ENCODE peak calls at places on chromosome 2, in seven cellular contexts. E is IMR-90; X is NCI-H1105; C is activated effector memory CD4-positive, alpha-beta T cell treated with Interleukin-2 at 50 U/mL for 16 hours; G is EL; Y is OCI-LY7; M is hepatocyte. J is an unnamed sample.

GRCh38 chr2:237868631-237869356 is 9.4 kb downstream of the RAMP1 start:
- DNase-seq in E (peak), X (no peak), Y (no peak), M (no peak), C (no peak), G (no peak), J (peak)

GRCh38 chr2:113275556-113276215 is 3.0 kb downstream of the PAX8 start:
- DNase-seq in C (no peak), X (no peak), E (no peak), G (no peak), Y (no peak), M (no peak), J (no peak)

GRCh38 chr2:60873381-60873780 is 8.0 kb upstream of the REL start:
- DNase-seq in C (no peak), X (no peak), E (no peak), G (no peak), Y (peak), M (no peak), J (no peak)

GRCh38 chr2:239188536-239188935 is 212.3 kb downstream of the HDAC4 start:
- DNase-seq in G (no peak), E (no peak), Y (no peak), X (no peak), M (no peak), C (no peak), J (no peak)

GRCh38 chr2:67502346-67503065 is 105.4 kb downstream of the ETAA1 start:
- DNase-seq in Y (no peak), X (no peak), G (no peak), C (no peak), M (no peak), E (peak), J (peak)

GRCh38 chr2:10989151-10989550 is 77.4 kb downstream of the KCNF1 start:
- DNase-seq in Y (no peak), M (no peak), E (no peak), X (no peak), C (no peak), G (no peak), J (no peak)

GRCh38 chr2:109542384-109542783 is 71.4 kb downstream of the SEPTIN10 start:
- DNase-seq in G (no peak), Y (no peak), E (peak), M (no peak), X (no peak), C (no peak), J (no peak)

GRCh38 chr2:135960598-135961551 is 24.6 kb downstream of the DARS1 start:
- DNase-seq in X (peak), Y (no peak), E (peak), C (no peak), G (no peak), M (peak), J (peak)

GRCh38 chr2:127578411-127578810 is 42.9 kb downstream of the MYO7B start:
- DNase-seq in C (no peak), G (no peak), M (no peak), X (no peak), Y (no peak), E (no peak), J (no peak)

GRCh38 chr2:881204-881918 is 69.3 kb upstream of the SNTG2 start:
- DNase-seq in G (no peak), E (no peak), Y (no peak), C (no peak), M (no peak), X (no peak), J (no peak)

GRCh38 chr2:104102615-104103014 is 751.3 kb upstream of the POU3F3 start:
- DNase-seq in C (no peak), M (no peak), X (no peak), Y (peak), G (no peak), E (no peak), J (no peak)

GRCh38 chr2:197442865-197443264 is 8.0 kb upstream of the SF3B1 start:
- DNase-seq in E (no peak), G (no peak), C (no peak), Y (no peak), X (no peak), M (no peak), J (no peak)

GRCh38 chr2:198757069-198757468 is 700.7 kb downstream of the SATB2 start:
- DNase-seq in M (no peak), E (no peak), X (no peak), G (no peak), C (no peak), Y (no peak), J (no peak)

GRCh38 chr2:237097326-237097910 is 11.7 kb downstream of the COPS8 start:
- DNase-seq in G (no peak), E (no peak), Y (no peak), C (no peak), M (no peak), X (no peak), J (peak)

GRCh38 chr2:188518391-188518790 is 226.7 kb downstream of the GULP1 start:
- DNase-seq in Y (no peak), C (no peak), E (peak), X (no peak), G (peak), M (peak), J (peak)

GRCh38 chr2:1613078-1613445 is 131.3 kb downstream of the PXDN start:
- DNase-seq in E (no peak), X (no peak), C (no peak), G (no peak), Y (no peak), M (no peak), J (no peak)

GRCh38 chr2:37654932-37655331 is 16.5 kb downstream of the CDC42EP3 start:
- DNase-seq in C (no peak), X (no peak), M (no peak), E (no peak), Y (peak), G (peak), J (no peak)

GRCh38 chr2:101809656-101810055 is 112.1 kb downstream of the MAP4K4 start:
- DNase-seq in E (peak), C (no peak), X (no peak), G (peak), M (no peak), Y (peak), J (peak)

GRCh38 chr2:150479075-150479915 is 8.2 kb downstream of the RND3 start:
- DNase-seq in X (no peak), M (no peak), C (no peak), G (peak), Y (no peak), E (peak), J (no peak)

GRCh38 chr2:113812204-113812603 is 55.8 kb upstream of the SLC35F5 start:
- DNase-seq in C (no peak), G (no peak), X (no peak), E (peak), Y (no peak), M (no peak), J (no peak)

GRCh38 chr2:109331864-109332848 is 203.2 kb downstream of the SH3RF3 start:
- DNase-seq in X (no peak), Y (no peak), M (peak), G (peak), C (no peak), E (peak), J (peak)

GRCh38 chr2:124283090-124283489 is 258.0 kb downstream of the CNTNAP5 start:
- DNase-seq in Y (no peak), G (peak), M (peak), C (no peak), E (no peak), X (peak), J (peak)

GRCh38 chr2:165582409-165582808 is 112.9 kb downstream of the CSRNP3 start:
- DNase-seq in Y (no peak), E (no peak), C (no peak), G (no peak), X (no peak), M (no peak), J (peak)

GRCh38 chr2:181760521-181760920 is 80.2 kb upstream of the NEUROD1 start:
- DNase-seq in X (no peak), E (no peak), M (no peak), Y (no peak), G (no peak), C (no peak), J (no peak)

GRCh38 chr2:86238354-86238753 is 39.1 kb downstream of the MRPL35 start:
- DNase-seq in X (no peak), Y (peak), M (no peak), E (no peak), G (no peak), C (no peak), J (no peak)

GRCh38 chr2:240764605-240765004 is 55.4 kb downstream of the KIF1A start:
- DNase-seq in M (no peak), C (no peak), E (no peak), X (no peak), G (no peak), Y (no peak), J (no peak)

GRCh38 chr2:128489580-128490273 is 171.1 kb upstream of the HS6ST1 start:
- DNase-seq in E (no peak), X (no peak), Y (no peak), C (no peak), M (no peak), G (no peak), J (no peak)

GRCh38 chr2:101047075-101047766 is 45.1 kb downstream of the RPL31 start:
- DNase-seq in M (no peak), X (no peak), E (no peak), Y (no peak), G (peak), C (no peak), J (peak)

GRCh38 chr2:45283764-45284620 is 274.7 kb upstream of the SIX2 start:
- DNase-seq in M (peak), Y (no peak), C (no peak), X (no peak), E (peak), G (peak), J (peak)

GRCh38 chr2:106143495-106144215 is 50.4 kb downstream of the UXS1 start:
- DNase-seq in X (no peak), M (no peak), Y (no peak), E (no peak), G (peak), C (no peak), J (no peak)

J was measured in fibroblast of mammary gland.